ENCODE peak calls at places on chromosomes 12 and 14, in seven cellular contexts. One of them, this sample, is unnamed.
A peak's percentile ranks its signal among the peaks of the same experiment; 100 is the strongest.

GRCh38 chr14:78701246-78701645 is 531.1 kb downstream of the NRXN3 start:
- DNase-seq in central memory CD4-positive, alpha-beta T cell: no peak
- DNase-seq in astrocyte of the cerebellum: no peak
- DNase-seq in hepatic stellate cell: no peak
- DNase-seq in cardiac fibroblast: peak; percentile 3
- DNase-seq in NT2/D1: no peak
- DNase-seq in stromal cell of bone marrow: peak; percentile 26
- DNase-seq in this sample: no peak

GRCh38 chr12:95740751-95741150 is 49.8 kb downstream of the NTN4 start:
- DNase-seq in astrocyte of the cerebellum: no peak
- DNase-seq in central memory CD4-positive, alpha-beta T cell: no peak
- DNase-seq in hepatic stellate cell: no peak
- DNase-seq in stromal cell of bone marrow: no peak
- DNase-seq in cardiac fibroblast: no peak
- DNase-seq in NT2/D1: no peak
- DNase-seq in this sample: no peak

GRCh38 chr12:124396544-124397398 is 101.9 kb downstream of the RFLNA start:
- DNase-seq in stromal cell of bone marrow: no peak
- DNase-seq in NT2/D1: no peak
- DNase-seq in central memory CD4-positive, alpha-beta T cell: no peak
- DNase-seq in cardiac fibroblast: no peak
- DNase-seq in hepatic stellate cell: no peak
- DNase-seq in astrocyte of the cerebellum: no peak
- DNase-seq in this sample: no peak

GRCh38 chr14:69953266-69953905 is 74.2 kb downstream of the SMOC1 start:
- DNase-seq in stromal cell of bone marrow: no peak
- DNase-seq in NT2/D1: no peak
- DNase-seq in cardiac fibroblast: no peak
- DNase-seq in astrocyte of the cerebellum: no peak
- DNase-seq in central memory CD4-positive, alpha-beta T cell: no peak
- DNase-seq in hepatic stellate cell: no peak
- DNase-seq in this sample: no peak

GRCh38 chr12:9782547-9783382 is 22.1 kb upstream of the CD69 start:
- DNase-seq in central memory CD4-positive, alpha-beta T cell: no peak
- DNase-seq in cardiac fibroblast: no peak
- DNase-seq in astrocyte of the cerebellum: no peak
- DNase-seq in NT2/D1: peak; percentile 64
- DNase-seq in hepatic stellate cell: no peak
- DNase-seq in stromal cell of bone marrow: no peak
- DNase-seq in this sample: no peak

GRCh38 chr12:28066879-28067278 is 94.3 kb upstream of the PTHLH start:
- DNase-seq in astrocyte of the cerebellum: no peak
- DNase-seq in NT2/D1: no peak
- DNase-seq in hepatic stellate cell: no peak
- DNase-seq in central memory CD4-positive, alpha-beta T cell: no peak
- DNase-seq in stromal cell of bone marrow: no peak
- DNase-seq in cardiac fibroblast: no peak
- DNase-seq in this sample: no peak

GRCh38 chr12:127663716-127664115 is 603.3 kb upstream of the TMEM132C start:
- DNase-seq in central memory CD4-positive, alpha-beta T cell: no peak
- DNase-seq in cardiac fibroblast: no peak
- DNase-seq in NT2/D1: no peak
- DNase-seq in astrocyte of the cerebellum: no peak
- DNase-seq in hepatic stellate cell: no peak
- DNase-seq in stromal cell of bone marrow: no peak
- DNase-seq in this sample: no peak

GRCh38 chr14:74917646-74918081 is 5.4 kb downstream of the RPS6KL1 start:
- DNase-seq in hepatic stellate cell: no peak
- DNase-seq in astrocyte of the cerebellum: peak; percentile 26
- DNase-seq in NT2/D1: no peak
- DNase-seq in central memory CD4-positive, alpha-beta T cell: no peak
- DNase-seq in stromal cell of bone marrow: no peak
- DNase-seq in cardiac fibroblast: no peak
- DNase-seq in this sample: no peak

GRCh38 chr14:105299654-105300541 is 903 bp downstream of the BRF1 start:
- DNase-seq in cardiac fibroblast: peak; percentile 38
- DNase-seq in hepatic stellate cell: peak; percentile 29
- DNase-seq in astrocyte of the cerebellum: no peak
- DNase-seq in central memory CD4-positive, alpha-beta T cell: peak; percentile 28
- DNase-seq in NT2/D1: no peak
- DNase-seq in stromal cell of bone marrow: no peak
- DNase-seq in this sample: no peak

GRCh38 chr12:128079-128478 is 61.5 kb downstream of the IQSEC3 start:
- DNase-seq in cardiac fibroblast: no peak
- DNase-seq in stromal cell of bone marrow: no peak
- DNase-seq in astrocyte of the cerebellum: no peak
- DNase-seq in NT2/D1: no peak
- DNase-seq in hepatic stellate cell: no peak
- DNase-seq in central memory CD4-positive, alpha-beta T cell: no peak
- DNase-seq in this sample: no peak

GRCh38 chr14:65637780-65638179 is 225.2 kb downstream of the FUT8 start:
- DNase-seq in central memory CD4-positive, alpha-beta T cell: no peak
- DNase-seq in cardiac fibroblast: peak; percentile 17
- DNase-seq in stromal cell of bone marrow: no peak
- DNase-seq in hepatic stellate cell: no peak
- DNase-seq in NT2/D1: no peak
- DNase-seq in astrocyte of the cerebellum: peak; percentile 23
- DNase-seq in this sample: no peak

GRCh38 chr12:30631710-30632109 is 64.0 kb downstream of the IPO8 start:
- DNase-seq in central memory CD4-positive, alpha-beta T cell: no peak
- DNase-seq in cardiac fibroblast: no peak
- DNase-seq in astrocyte of the cerebellum: no peak
- DNase-seq in hepatic stellate cell: no peak
- DNase-seq in stromal cell of bone marrow: no peak
- DNase-seq in NT2/D1: no peak
- DNase-seq in this sample: no peak

GRCh38 chr12:121240484-121241202 is 30.7 kb downstream of the P2RX4 start:
- DNase-seq in astrocyte of the cerebellum: no peak
- DNase-seq in NT2/D1: no peak
- DNase-seq in hepatic stellate cell: no peak
- DNase-seq in stromal cell of bone marrow: peak; percentile 5
- DNase-seq in central memory CD4-positive, alpha-beta T cell: peak; percentile 98
- DNase-seq in cardiac fibroblast: no peak
- DNase-seq in this sample: peak; percentile 2

GRCh38 chr12:3364226-3364625 is 126.8 kb upstream of the PRMT8 start:
- DNase-seq in central memory CD4-positive, alpha-beta T cell: no peak
- DNase-seq in cardiac fibroblast: no peak
- DNase-seq in hepatic stellate cell: no peak
- DNase-seq in NT2/D1: no peak
- DNase-seq in stromal cell of bone marrow: no peak
- DNase-seq in astrocyte of the cerebellum: no peak
- DNase-seq in this sample: no peak

GRCh38 chr14:74912801-74913200 is 10.3 kb downstream of the RPS6KL1 start:
- DNase-seq in stromal cell of bone marrow: no peak
- DNase-seq in NT2/D1: no peak
- DNase-seq in central memory CD4-positive, alpha-beta T cell: no peak
- DNase-seq in hepatic stellate cell: no peak
- DNase-seq in cardiac fibroblast: no peak
- DNase-seq in astrocyte of the cerebellum: no peak
- DNase-seq in this sample: no peak

GRCh38 chr12:112126916-112127315 is 1.6 kb downstream of the TRAFD1 start:
- DNase-seq in hepatic stellate cell: peak; percentile 24
- DNase-seq in NT2/D1: no peak
- DNase-seq in stromal cell of bone marrow: no peak
- DNase-seq in cardiac fibroblast: no peak
- DNase-seq in astrocyte of the cerebellum: no peak
- DNase-seq in central memory CD4-positive, alpha-beta T cell: no peak
- DNase-seq in this sample: no peak

GRCh38 chr14:67495827-67496226 is 7.3 kb upstream of the TMEM229B start:
- DNase-seq in central memory CD4-positive, alpha-beta T cell: no peak
- DNase-seq in cardiac fibroblast: no peak
- DNase-seq in stromal cell of bone marrow: no peak
- DNase-seq in NT2/D1: no peak
- DNase-seq in hepatic stellate cell: no peak
- DNase-seq in astrocyte of the cerebellum: no peak
- DNase-seq in this sample: no peak

GRCh38 chr12:116594325-116595038 is 35.3 kb downstream of the MAP1LC3B2 start:
- DNase-seq in hepatic stellate cell: no peak
- DNase-seq in NT2/D1: no peak
- DNase-seq in astrocyte of the cerebellum: no peak
- DNase-seq in cardiac fibroblast: no peak
- DNase-seq in stromal cell of bone marrow: no peak
- DNase-seq in central memory CD4-positive, alpha-beta T cell: peak; percentile 65
- DNase-seq in this sample: no peak

GRCh38 chr12:50074936-50075807 is 10.0 kb upstream of the SMARCD1 start:
- DNase-seq in cardiac fibroblast: peak; percentile 86
- DNase-seq in stromal cell of bone marrow: peak; percentile 65
- DNase-seq in astrocyte of the cerebellum: peak; percentile 64
- DNase-seq in central memory CD4-positive, alpha-beta T cell: peak; percentile 59
- DNase-seq in NT2/D1: peak; percentile 83
- DNase-seq in hepatic stellate cell: peak; percentile 89
- DNase-seq in this sample: no peak

GRCh38 chr12:111842556-111843396 is 748 bp downstream of the MAPKAPK5 start:
- DNase-seq in hepatic stellate cell: peak; percentile 31
- DNase-seq in NT2/D1: no peak
- DNase-seq in astrocyte of the cerebellum: no peak
- DNase-seq in central memory CD4-positive, alpha-beta T cell: no peak
- DNase-seq in cardiac fibroblast: peak; percentile 9
- DNase-seq in stromal cell of bone marrow: no peak
- DNase-seq in this sample: no peak

GRCh38 chr12:84508943-84509342 is 403.7 kb downstream of the SLC6A15 start:
- DNase-seq in stromal cell of bone marrow: no peak
- DNase-seq in astrocyte of the cerebellum: no peak
- DNase-seq in hepatic stellate cell: no peak
- DNase-seq in central memory CD4-positive, alpha-beta T cell: no peak
- DNase-seq in cardiac fibroblast: no peak
- DNase-seq in NT2/D1: no peak
- DNase-seq in this sample: no peak

GRCh38 chr12:18811268-18811667 is 73.3 kb downstream of the CAPZA3 start:
- DNase-seq in astrocyte of the cerebellum: no peak
- DNase-seq in NT2/D1: no peak
- DNase-seq in cardiac fibroblast: peak; percentile 26
- DNase-seq in central memory CD4-positive, alpha-beta T cell: no peak
- DNase-seq in stromal cell of bone marrow: no peak
- DNase-seq in hepatic stellate cell: no peak
- DNase-seq in this sample: no peak

GRCh38 chr12:54047160-54047963 is 6.3 kb upstream of the HOXC4 start:
- DNase-seq in hepatic stellate cell: no peak
- DNase-seq in cardiac fibroblast: no peak
- DNase-seq in central memory CD4-positive, alpha-beta T cell: no peak
- DNase-seq in stromal cell of bone marrow: no peak
- DNase-seq in astrocyte of the cerebellum: no peak
- DNase-seq in NT2/D1: no peak
- DNase-seq in this sample: no peak

GRCh38 chr14:92754956-92755355 is 6.5 kb upstream of the LGMN start:
- DNase-seq in stromal cell of bone marrow: no peak
- DNase-seq in central memory CD4-positive, alpha-beta T cell: no peak
- DNase-seq in hepatic stellate cell: no peak
- DNase-seq in cardiac fibroblast: no peak
- DNase-seq in astrocyte of the cerebellum: no peak
- DNase-seq in NT2/D1: no peak
- DNase-seq in this sample: no peak

GRCh38 chr14:50249118-50249775 is 17.9 kb upstream of the SOS2 start:
- DNase-seq in central memory CD4-positive, alpha-beta T cell: no peak
- DNase-seq in stromal cell of bone marrow: no peak
- DNase-seq in NT2/D1: no peak
- DNase-seq in cardiac fibroblast: no peak
- DNase-seq in astrocyte of the cerebellum: no peak
- DNase-seq in hepatic stellate cell: no peak
- DNase-seq in this sample: no peak

GRCh38 chr12:96883571-96883970 is 23.5 kb upstream of the NEDD1 start:
- DNase-seq in cardiac fibroblast: no peak
- DNase-seq in stromal cell of bone marrow: no peak
- DNase-seq in astrocyte of the cerebellum: no peak
- DNase-seq in NT2/D1: no peak
- DNase-seq in hepatic stellate cell: no peak
- DNase-seq in central memory CD4-positive, alpha-beta T cell: no peak
- DNase-seq in this sample: no peak